ENCODE peak calls at places on chromosomes 12 and 14, in five cellular contexts. U is HS-5, G is KG1, D is B cell, E is AG09319. H is an unnamed sample.

GRCh38 chr12:105451211-105451610 is 120.7 kb downstream of the C12orf75 start:
- DNase-seq in D (no peak), G (no peak), U (peak; percentile 36), E (no peak), H (no peak)

GRCh38 chr12:52215587-52216031 is 17.4 kb upstream of the KRT7 start:
- DNase-seq in G (no peak), U (no peak), D (no peak), E (no peak), H (no peak)

GRCh38 chr12:111964935-111965334 is 48.0 kb downstream of the TMEM116 start:
- DNase-seq in U (no peak), E (no peak), G (no peak), D (no peak), H (no peak)

GRCh38 chr14:106506901-106507305 is 980.5 kb downstream of the TMEM121 start:
- DNase-seq in G (no peak), D (no peak), U (no peak), E (no peak), H (no peak)

GRCh38 chr14:39212034-39212433 is 21.7 kb upstream of the MIA2 start:
- DNase-seq in E (no peak), G (no peak), D (no peak), U (no peak), H (no peak)

GRCh38 chr12:14716848-14717444 is 20.5 kb upstream of the GUCY2C start:
- DNase-seq in U (peak; percentile 9), D (peak; percentile 30), E (peak; percentile 15), G (no peak), H (no peak)

GRCh38 chr12:62466018-62466595 is 519 bp upstream of the MON2 start:
- DNase-seq in U (no peak), G (no peak), E (no peak), D (peak; percentile 69), H (no peak)

GRCh38 chr12:20578142-20578541 is 117.0 kb upstream of the SLCO1C1 start:
- DNase-seq in G (no peak), U (no peak), D (no peak), E (no peak), H (no peak)

GRCh38 chr14:90499908-90500664 is 103.3 kb downstream of the CALM1 start:
- DNase-seq in U (no peak), G (no peak), E (no peak), D (no peak), H (no peak)

GRCh38 chr12:124713436-124714082 is 146.1 kb upstream of the NCOR2 start:
- DNase-seq in D (no peak), E (no peak), U (no peak), G (peak; percentile 7), H (no peak)